ENCODE peak calls at places on chromosomes 11 and 22, in eight cellular contexts. I is uterus, D is Peyer's patch, L is lower lobe of right lung, G is stomach, J is ovary, P is HCT116, X is IMR-90. Q is an unnamed sample.
A peak's percentile ranks its signal among the peaks of the same experiment; 100 is the strongest.

GRCh38 chr22:26139320-26139719 is 29.9 kb upstream of the SEZ6L start:
- DNase-seq in I (no peak), P (no peak), J (no peak), G (no peak), L (no peak), X (no peak), D (no peak), Q (no peak)

GRCh38 chr22:49553518-49554295 is 274.0 kb downstream of the BRD1 start:
- DNase-seq in L (no peak), G (no peak), P (no peak), D (peak; percentile 42), J (no peak), I (no peak), X (no peak), Q (peak; percentile 51)

GRCh38 chr11:19746081-19746480 is 33.4 kb downstream of the NAV2 start:
- DNase-seq in D (no peak), I (no peak), L (no peak), P (no peak), G (no peak), J (no peak), X (no peak), Q (no peak)

GRCh38 chr11:112656772-112657428 is 304.3 kb upstream of the NCAM1 start:
- DNase-seq in L (no peak), G (no peak), X (peak; percentile 51), P (peak; percentile 2), J (no peak), D (no peak), I (no peak), Q (no peak)

GRCh38 chr11:72075109-72075508 is 5.2 kb downstream of the NUMA1 start:
- DNase-seq in L (no peak), J (no peak), G (no peak), I (no peak), P (no peak), D (no peak), X (no peak), Q (peak; percentile 33)

GRCh38 chr11:78270993-78271392 is 82.3 kb downstream of the USP35 start:
- DNase-seq in X (no peak), P (no peak), I (no peak), D (no peak), L (no peak), G (no peak), J (no peak), Q (no peak)

GRCh38 chr11:113159967-113160621 is 154.3 kb upstream of the TTC12 start:
- DNase-seq in G (no peak), P (no peak), I (peak; percentile 63), D (no peak), J (no peak), L (no peak), X (no peak), Q (peak; percentile 54)

GRCh38 chr11:17876827-17877226 is 136.0 kb downstream of the SERGEF start:
- DNase-seq in I (no peak), X (no peak), L (no peak), P (no peak), G (no peak), D (no peak), J (no peak), Q (no peak)

GRCh38 chr11:28137832-28138231 is 29.6 kb downstream of the METTL15 start:
- DNase-seq in L (no peak), P (no peak), I (no peak), G (no peak), X (no peak), J (no peak), D (no peak), Q (no peak)

GRCh38 chr22:27686534-27686933 is 115.0 kb downstream of the MN1 start:
- DNase-seq in L (no peak), P (peak; percentile 68), G (peak; percentile 87), I (peak; percentile 31), D (peak; percentile 67), J (peak; percentile 31), X (peak; percentile 85), Q (peak; percentile 86)

GRCh38 chr11:3107608-3108182 is 50.5 kb upstream of the CARS1 start:
- DNase-seq in I (peak; percentile 15), X (no peak), J (peak; percentile 24), L (peak; percentile 40), G (peak; percentile 23), P (no peak), D (no peak), Q (peak; percentile 63)

GRCh38 chr11:62370743-62371440 is 33.6 kb downstream of the ASRGL1 start:
- DNase-seq in J (no peak), P (no peak), I (no peak), D (peak; percentile 76), G (peak; percentile 52), L (peak; percentile 65), X (no peak), Q (no peak)

GRCh38 chr22:47421846-47422245 is 659.4 kb downstream of the TBC1D22A start:
- DNase-seq in G (no peak), X (no peak), P (no peak), J (no peak), D (no peak), L (no peak), I (no peak), Q (no peak)

GRCh38 chr22:45608763-45609180 is 62.9 kb upstream of the ATXN10 start:
- DNase-seq in L (peak; percentile 24), P (peak; percentile 48), X (peak; percentile 86), J (no peak), I (no peak), D (no peak), G (no peak), Q (no peak)

GRCh38 chr11:82556210-82556609 is 177.5 kb downstream of the FAM181B start:
- DNase-seq in L (no peak), J (no peak), P (no peak), X (no peak), I (no peak), G (no peak), D (no peak), Q (no peak)

GRCh38 chr11:10731064-10731680 is 19.9 kb upstream of the CTR9 start:
- DNase-seq in L (no peak), G (no peak), P (no peak), J (no peak), X (peak; percentile 36), I (no peak), D (no peak), Q (no peak)

GRCh38 chr11:133747409-133747808 is 97.9 kb downstream of the SPATA19 start:
- DNase-seq in J (no peak), X (no peak), P (no peak), I (no peak), L (no peak), D (no peak), G (no peak), Q (no peak)

GRCh38 chr22:20641919-20642579 is 131.9 kb upstream of the SERPIND1 start:
- DNase-seq in D (peak; percentile 8), P (no peak), J (no peak), L (no peak), G (no peak), X (no peak), I (no peak), Q (no peak)

GRCh38 chr11:124892750-124893454 is 4.8 kb downstream of the ROBO4 start:
- DNase-seq in J (no peak), P (no peak), X (no peak), D (no peak), G (no peak), L (no peak), I (no peak), Q (peak; percentile 67)

DNA sequence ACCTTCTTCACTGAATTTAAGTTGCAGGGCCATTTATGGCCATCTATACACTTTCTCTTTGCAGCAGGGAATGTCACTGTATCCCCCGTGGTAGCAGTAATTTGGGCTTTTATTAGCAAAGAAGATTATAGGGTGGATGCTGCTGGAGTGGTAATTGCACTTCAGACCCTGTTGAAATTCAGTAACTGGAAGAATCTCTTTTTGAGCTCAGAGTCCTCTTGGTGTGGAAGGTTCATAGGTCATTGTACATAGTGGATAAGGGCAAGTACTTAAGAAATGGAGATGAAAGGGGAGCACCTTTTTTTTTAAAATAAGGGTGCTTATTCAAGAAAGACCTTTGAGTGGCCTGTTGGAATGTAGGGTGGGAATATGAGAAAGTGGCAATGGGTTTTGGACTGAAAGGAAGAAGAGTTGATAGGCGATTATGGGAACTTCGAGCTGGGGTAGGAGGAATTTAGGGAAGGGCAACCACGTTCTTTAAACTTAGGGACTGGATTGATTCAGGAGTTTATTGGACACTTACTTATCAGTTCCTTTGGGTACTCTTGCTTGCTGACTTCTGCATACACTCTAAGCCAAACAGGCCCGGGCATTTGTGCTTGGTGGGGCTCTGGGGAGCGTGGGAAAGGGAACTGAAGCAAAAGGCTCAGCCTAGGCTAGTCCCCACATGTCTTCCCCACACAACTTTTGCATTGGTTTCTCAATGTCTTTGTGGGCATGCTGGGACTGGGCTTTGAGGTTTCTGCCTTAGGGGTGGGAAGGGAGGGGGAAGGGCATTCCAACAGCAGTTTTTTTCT is 26.5 kb downstream of the CTNND1 start:
- DNase-seq in I (no peak), D (no peak), X (no peak), L (peak; percentile 66), P (no peak), G (no peak), J (no peak), Q (no peak)
- H3K4me1 ChIP-seq in I (no peaks in the 10 kb centered on the region), D (peaks cover 3% of the 10 kb centered on the region), X (peaks cover 13% of the 10 kb centered on the region), L (peaks cover 99% of the 10 kb centered on the region), P (peaks cover 76% of the 10 kb centered on the region), G (peaks cover 80% of the 10 kb centered on the region), J (peaks cover 7% of the 10 kb centered on the region), Q (peaks cover 95% of the 10 kb centered on the region)

GRCh38 chr22:43435851-43436535 is 24.2 kb downstream of the MPPED1 start:
- DNase-seq in D (no peak), I (no peak), G (peak; percentile 88), X (no peak), P (no peak), J (no peak), L (no peak), Q (peak; percentile 27)

GRCh38 chr22:43439368-43440102 is 27.7 kb downstream of the MPPED1 start:
- DNase-seq in I (no peak), J (no peak), P (no peak), G (no peak), L (no peak), D (peak; percentile 41), X (no peak), Q (no peak)

GRCh38 chr22:43436536-43437267 is 24.9 kb downstream of the MPPED1 start:
- DNase-seq in P (no peak), D (no peak), I (no peak), X (no peak), J (no peak), L (no peak), G (no peak), Q (peak; percentile 42)

GRCh38 chr22:43438666-43439347 is 27.0 kb downstream of the MPPED1 start:
- DNase-seq in J (no peak), X (no peak), I (no peak), P (no peak), D (peak; percentile 33), L (no peak), G (no peak), Q (no peak)

GRCh38 chr22:43437871-43438475 is 26.2 kb downstream of the MPPED1 start:
- DNase-seq in D (peak; percentile 34), G (no peak), J (no peak), L (no peak), P (no peak), I (no peak), X (no peak), Q (no peak)
- H3K4me3 ChIP-seq in D (no peak overlapping the region), G (no peak overlapping the region), J (no peak overlapping the region), L (no peak overlapping the region), P (no peak overlapping the region), I (no peak overlapping the region), X (no peak overlapping the region), Q (no peak overlapping the region)

GRCh38 chr11:32817843-32818183 is 11.9 kb upstream of the PRRG4 start:
- DNase-seq in I (no peak), J (no peak), P (no peak), L (no peak), G (no peak), D (no peak), X (no peak), Q (no peak)
- H3K27ac ChIP-seq in I (no peak overlapping the region), J (no peak overlapping the region), P (no peak overlapping the region), L (no peak overlapping the region), G (no peak overlapping the region), D (no peak overlapping the region), X (no peak overlapping the region), Q (no peak overlapping the region)

GRCh38 chr11:111631034-111631665 is 28.9 kb downstream of the SIK2 start:
- DNase-seq in P (no peak), J (no peak), D (no peak), L (no peak), X (peak; percentile 32), G (no peak), I (no peak), Q (no peak)
- H3K4me1 ChIP-seq in P (peaks cover 5% of the 10 kb centered on the region), J (no peaks in the 10 kb centered on the region), D (no peaks in the 10 kb centered on the region), L (peaks cover 35% of the 10 kb centered on the region), X (peaks cover 14% of the 10 kb centered on the region), G (peaks cover 27% of the 10 kb centered on the region), I (peaks cover 7% of the 10 kb centered on the region), Q (no peaks in the 10 kb centered on the region)

Q was measured in tibial artery.